ENCODE peak calls at places on chromosome 12, in four cellular contexts. Z, W, A and T are unnamed samples.

GRCh38 chr12:64392221-64392620 is 1.7 kb upstream of the C12orf56 start:
- DNase-seq in W (peak), A (no peak), Z (peak), T (peak)

GRCh38 chr12:60872850-60873713 is 1277.3 kb downstream of the SLC16A7 start:
- DNase-seq in Z (no peak), A (peak), W (no peak), T (no peak)

GRCh38 chr12:110349521-110350151 is 53.9 kb downstream of the ANAPC7 start:
- DNase-seq in A (no peak), Z (no peak), W (no peak), T (no peak)

GRCh38 chr12:74610711-74611110 is 73.1 kb downstream of the ATXN7L3B start:
- DNase-seq in W (no peak), A (no peak), Z (no peak), T (no peak)

GRCh38 chr12:106594447-106594846 is 11.6 kb downstream of the RFX4 start:
- DNase-seq in Z (no peak), A (no peak), W (no peak), T (no peak)

GRCh38 chr12:120677765-120678473 is 9.0 kb upstream of the MLEC start:
- DNase-seq in W (no peak), Z (no peak), A (peak), T (no peak)

GRCh38 chr12:15532364-15532977 is 210.2 kb downstream of the PTPRO start:
- DNase-seq in Z (peak), A (no peak), W (peak), T (peak)

GRCh38 chr12:12172106-12172511 is 94.7 kb downstream of the LRP6 start:
- DNase-seq in W (peak), Z (peak), A (no peak), T (no peak)

GRCh38 chr12:69610729-69611128 is at the start of gene LRRC10:
- DNase-seq in W (no peak), Z (no peak), A (no peak), T (no peak)

DNA sequence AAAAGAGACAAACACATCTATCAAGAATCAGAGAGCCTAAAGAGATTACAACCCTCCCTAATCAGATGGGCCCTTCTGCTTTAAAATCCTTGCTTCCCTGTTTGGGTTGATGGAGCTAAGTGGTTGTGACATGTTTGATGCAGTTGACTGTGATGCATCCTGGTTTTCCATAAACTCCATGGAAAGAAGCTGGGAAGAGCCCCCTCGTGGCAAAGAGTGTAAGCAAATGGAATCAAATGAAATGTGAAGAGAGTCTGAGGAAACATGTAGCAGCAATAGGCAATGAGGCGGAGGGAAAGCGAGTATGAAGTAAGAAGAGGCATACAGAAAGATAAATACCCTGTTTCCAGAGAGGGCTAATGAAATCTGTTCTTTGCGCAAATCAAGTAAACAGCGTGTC is 70.4 kb upstream of the SLCO1C1 start:
- DNase-seq in A (no peak), W (peak), Z (no peak), T (peak)
- TF ChIP-seq CTCF in A (peak), W (no peak), Z (no peak), T (peak)

GRCh38 chr12:57726151-57726883 is 12.2 kb downstream of the AGAP2 start:
- DNase-seq in A (peak), W (peak), Z (peak), T (peak)
- TF ChIP-seq CTCF in A (peak), W (peak), Z (peak), T (peak)

GRCh38 chr12:81327458-81327857 is 249.6 kb downstream of the ACSS3 start:
- DNase-seq in W (no peak), Z (no peak), A (no peak), T (no peak)

GRCh38 chr12:81332054-81332453 is 254.2 kb downstream of the ACSS3 start:
- DNase-seq in Z (no peak), A (no peak), W (no peak), T (no peak)

GRCh38 chr12:81333812-81334211 is 255.9 kb downstream of the ACSS3 start:
- DNase-seq in W (no peak), Z (no peak), A (no peak), T (no peak)

GRCh38 chr12:81330480-81330879 is 252.6 kb downstream of the ACSS3 start:
- DNase-seq in W (no peak), Z (no peak), A (no peak), T (no peak)

GRCh38 chr12:81329088-81329487 is 251.2 kb downstream of the ACSS3 start:
- DNase-seq in W (peak), A (no peak), Z (peak), T (peak)
- TF ChIP-seq CTCF in W (peak), A (no peak), Z (peak), T (peak)

GRCh38 chr12:119156401-119156800 is 22.3 kb upstream of the HSPB8 start:
- DNase-seq in A (no peak), W (no peak), Z (no peak), T (peak)
- TF ChIP-seq CTCF in A (no peak), W (no peak), Z (no peak), T (no peak)

GRCh38 chr12:115771065-115771464 is 506.4 kb downstream of the MED13L start:
- DNase-seq in W (no peak), A (no peak), Z (no peak), T (peak)
- TF ChIP-seq CTCF in W (no peak), A (peak), Z (no peak), T (no peak)

GRCh38 chr12:65742481-65742971 is 81.8 kb upstream of the HMGA2 start:
- DNase-seq in Z (no peak), A (no peak), W (no peak), T (no peak)
- TF ChIP-seq CTCF in Z (no peak), A (no peak), W (no peak), T (peak)

GRCh38 chr12:95205016-95205415 is 12.3 kb downstream of the FGD6 start:
- DNase-seq in Z (no peak), A (no peak), W (no peak), T (no peak)
- TF ChIP-seq CTCF in Z (no peak), A (no peak), W (no peak), T (no peak)